ENCODE peak calls at places on chromosomes 12 and 14, in eight cellular contexts. X is A549, T is ovary, V is prostate gland, F is stomach, C is transverse colon, W is HepG2, Y is spleen. J is an unnamed sample.

GRCh38 chr14:58151701-58152568 is at the start of gene ARMH4:
- DNase-seq in V (peak), F (peak), C (peak), X (peak), T (peak), W (peak), Y (peak), J (peak)

GRCh38 chr12:10288989-10289388 is 18.7 kb upstream of the KLRD1 start:
- DNase-seq in T (no peak), X (no peak), F (no peak), C (no peak), W (no peak), V (no peak), Y (no peak), J (no peak)

GRCh38 chr14:73402579-73402978 is 55.8 kb downstream of the NUMB start:
- DNase-seq in W (no peak), Y (no peak), T (no peak), V (no peak), C (no peak), X (no peak), F (no peak), J (no peak)

GRCh38 chr12:103800252-103800771 is 40.7 kb downstream of the NT5DC3 start:
- DNase-seq in V (peak), X (peak), F (peak), Y (no peak), T (peak), C (peak), W (peak), J (no peak)

GRCh38 chr12:30792648-30793499 is 38.1 kb upstream of the CAPRIN2 start:
- DNase-seq in X (peak), C (no peak), W (peak), Y (no peak), T (no peak), V (no peak), F (no peak), J (no peak)

GRCh38 chr14:99941211-99941610 is 124.0 kb upstream of the EVL start:
- DNase-seq in W (no peak), V (no peak), X (no peak), Y (no peak), T (no peak), F (no peak), C (no peak), J (no peak)

GRCh38 chr14:101561145-101561896 is at the start of gene DIO3:
- DNase-seq in W (no peak), V (peak), T (no peak), X (no peak), Y (peak), C (peak), F (no peak), J (no peak)

GRCh38 chr14:55574988-55575387 is 5.0 kb upstream of the KTN1 start:
- DNase-seq in T (no peak), X (no peak), C (no peak), V (no peak), Y (no peak), W (no peak), F (no peak), J (no peak)

GRCh38 chr12:15532364-15532977 is 210.2 kb downstream of the PTPRO start:
- DNase-seq in W (peak), F (no peak), T (no peak), Y (no peak), C (peak), V (no peak), X (peak), J (no peak)

GRCh38 chr12:106801830-106802561 is 27.5 kb downstream of the RIC8B start:
- DNase-seq in Y (no peak), T (no peak), C (no peak), X (no peak), F (no peak), V (no peak), W (no peak), J (no peak)

GRCh38 chr12:106804668-106805067 is 30.2 kb downstream of the RIC8B start:
- DNase-seq in W (no peak), X (no peak), F (no peak), T (no peak), V (no peak), C (no peak), Y (no peak), J (no peak)

GRCh38 chr12:106801167-106801708 is 26.8 kb downstream of the RIC8B start:
- DNase-seq in V (no peak), Y (no peak), T (no peak), C (no peak), X (no peak), W (no peak), F (no peak), J (no peak)
- H3K4me3 ChIP-seq in V (no peak), Y (no peak), T (no peak), C (no peak), X (no peak), W (no peak), F (no peak), J (no peak)

GRCh38 chr12:24948452-24948815 is 467 bp downstream of the BCAT1 start:
- DNase-seq in X (peak), T (peak), W (no peak), Y (no peak), F (no peak), V (no peak), C (no peak), J (no peak)
- TF ChIP-seq POLR2A in X (no peak), T (no peak), W (no peak), Y (no peak), F (no peak), V (no peak), C (no peak), J (no peak)

GRCh38 chr14:74921987-74922751 is 891 bp downstream of the RPS6KL1 start:
- DNase-seq in Y (no peak), V (no peak), X (no peak), W (no peak), C (no peak), F (no peak), T (no peak), J (no peak)
- H3K4me3 ChIP-seq in Y (no peak), V (no peak), X (no peak), W (peak), C (peak), F (peak), T (peak), J (no peak)

GRCh38 chr12:28242888-28243633 is 52.8 kb downstream of the CCDC91 start:
- DNase-seq in X (no peak), Y (no peak), W (no peak), V (no peak), T (no peak), F (peak), C (no peak), J (no peak)
- TF ChIP-seq POLR2A in X (no peak), Y (no peak), W (no peak), V (no peak), T (no peak), F (no peak), C (no peak), J (no peak)

GRCh38 chr14:32932302-32932920 is 6.3 kb upstream of the NPAS3 start:
- DNase-seq in X (no peak), V (no peak), C (no peak), T (no peak), W (no peak), Y (no peak), F (no peak), J (no peak)
- H3K4me3 ChIP-seq in X (no peak), V (peak), C (peak), T (peak), W (no peak), Y (no peak), F (peak), J (no peak)

DNA sequence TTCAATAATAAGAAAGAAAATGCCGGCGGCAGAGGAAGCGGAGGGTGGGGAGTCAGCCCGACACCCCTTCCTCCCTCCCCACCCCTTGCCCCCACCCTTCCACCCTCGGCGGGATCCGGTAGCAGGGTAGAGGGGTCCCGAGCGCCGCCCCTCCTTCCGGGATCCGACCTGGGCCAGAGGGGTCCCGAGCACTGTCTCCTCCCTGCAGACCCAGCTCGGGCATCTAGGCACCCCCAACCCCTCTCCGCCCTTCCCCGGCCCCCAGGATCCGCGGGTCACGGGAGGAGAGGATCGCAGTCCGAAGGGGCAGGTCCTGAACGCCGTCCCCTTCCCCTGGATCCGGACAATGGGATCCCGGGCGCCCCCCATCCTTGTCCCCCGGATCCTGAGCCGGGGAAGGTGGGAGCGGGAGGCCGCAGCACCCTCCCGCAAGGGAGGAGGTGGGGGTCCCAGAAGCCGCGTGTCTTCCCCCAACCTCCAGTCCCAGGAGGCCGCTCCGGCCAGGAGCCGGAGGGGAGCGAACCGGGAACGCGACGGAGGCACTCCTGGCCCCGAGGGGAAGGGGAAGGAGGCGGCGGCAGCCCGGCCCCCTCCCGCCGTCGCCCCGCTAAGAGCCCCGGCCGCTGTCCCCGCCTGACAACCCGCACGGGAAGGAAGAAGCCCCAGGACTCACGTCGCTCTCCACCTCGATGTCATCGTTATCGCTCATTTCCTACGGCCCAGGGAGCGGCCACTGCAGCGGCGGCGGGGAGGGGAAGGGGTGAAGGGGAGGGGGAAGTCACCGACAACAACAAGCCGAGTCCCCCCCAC is 481 bp downstream of the MAX start:
- DNase-seq in Y (peak), F (peak), X (no peak), T (no peak), V (no peak), W (no peak), C (peak), J (peak)
- TF ChIP-seq POLR2A in Y (no peak), F (no peak), X (no peak), T (no peak), V (no peak), W (no peak), C (no peak), J (no peak)

DNA sequence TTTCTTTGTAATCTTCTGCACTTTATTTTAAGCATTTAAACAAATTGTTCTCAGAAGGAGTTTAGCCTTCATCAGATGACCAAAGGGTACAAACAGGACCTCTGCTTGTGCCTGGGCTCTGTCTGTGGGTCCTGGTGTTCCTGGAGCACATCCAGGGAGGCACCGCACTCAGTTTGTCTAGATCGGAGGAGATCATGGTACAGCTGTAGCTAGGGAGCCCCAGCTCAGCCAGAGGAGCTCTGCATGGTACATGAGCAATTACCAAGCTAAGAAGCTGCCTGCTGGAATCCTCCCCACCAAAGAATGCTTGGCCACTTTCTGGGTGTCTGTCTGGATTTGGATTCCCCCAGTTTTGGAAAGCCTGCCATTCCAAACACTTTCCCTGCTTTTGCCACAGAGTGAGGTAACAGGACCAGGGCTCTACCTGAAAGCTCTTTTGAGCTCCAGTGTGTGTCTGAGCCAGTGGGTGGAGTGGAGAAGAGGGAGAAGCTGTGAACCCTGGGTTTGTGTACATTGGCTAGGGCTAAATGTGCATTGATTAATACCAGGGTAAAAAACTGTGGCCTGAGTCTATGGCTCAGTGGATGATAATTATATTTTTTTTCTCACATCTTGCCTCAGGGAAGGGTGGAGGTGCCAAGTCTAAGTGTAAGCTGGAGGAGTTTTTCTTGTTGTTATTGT is 163.6 kb upstream of the IGF1 start:
- DNase-seq in T (no peak), F (no peak), X (no peak), Y (no peak), V (no peak), W (no peak), C (no peak), J (no peak)
- H3K4me3 ChIP-seq in T (no peak), F (no peak), X (no peak), Y (no peak), V (no peak), W (no peak), C (no peak), J (no peak)

GRCh38 chr12:53006810-53007742 is 820 bp downstream of the EIF4B start:
- DNase-seq in V (peak), X (peak), F (peak), C (peak), Y (peak), W (peak), T (peak), J (peak)
- TF ChIP-seq POLR2A in V (no peak), X (peak), F (no peak), C (no peak), Y (no peak), W (peak), T (no peak), J (no peak)